ENCODE peak calls at places on chromosomes 16 and 17, in six cellular contexts. J is SW480; W is OCI-LY7; I is heart right ventricle; Z is EH; H is CD8-positive, alpha-beta T cell. K is an unnamed sample.

GRCh38 chr16:20129375-20129774 is 55.7 kb upstream of the GPR139 start:
- DNase-seq in I (no peak), Z (no peak), H (no peak), W (no peak), J (no peak), K (no peak)

GRCh38 chr16:23252310-23252709 is 49.8 kb upstream of the SCNN1B start:
- DNase-seq in W (no peak), H (no peak), I (no peak), Z (no peak), J (no peak), K (no peak)

GRCh38 chr17:68613739-68614298 is 12.7 kb upstream of the FAM20A start:
- DNase-seq in H (no peak), I (peak), J (peak), Z (peak), W (peak), K (no peak)

GRCh38 chr17:13420294-13421277 is 181.1 kb downstream of the HS3ST3A1 start:
- DNase-seq in J (peak), W (no peak), I (no peak), Z (peak), H (no peak), K (no peak)

GRCh38 chr16:87317766-87318121 is 552 bp upstream of the C16orf95 start:
- DNase-seq in Z (peak), I (peak), H (no peak), J (peak), W (peak), K (no peak)

GRCh38 chr17:5943232-5943631 is 126.9 kb upstream of the WSCD1 start:
- DNase-seq in H (no peak), W (no peak), J (no peak), I (no peak), Z (no peak), K (no peak)

GRCh38 chr16:3575491-3575890 is 1.7 kb downstream of the NLRC3 start:
- DNase-seq in Z (no peak), I (no peak), J (no peak), H (peak), W (no peak), K (no peak)

GRCh38 chr17:77493238-77493812 is 352.6 kb downstream of the SEC14L1 start:
- DNase-seq in Z (no peak), I (no peak), H (no peak), J (no peak), W (no peak), K (no peak)

GRCh38 chr17:49670002-49670401 is 7.9 kb downstream of the SPOP start:
- DNase-seq in H (no peak), Z (no peak), I (no peak), J (no peak), W (no peak), K (no peak)

GRCh38 chr17:15516150-15516549 is 47.1 kb downstream of the TVP23C start:
- DNase-seq in I (no peak), W (no peak), H (no peak), J (no peak), Z (peak), K (no peak)

GRCh38 chr17:18380471-18381157 is 3.0 kb downstream of the EVPLL start:
- DNase-seq in Z (no peak), J (no peak), H (no peak), W (no peak), I (no peak), K (no peak)

GRCh38 chr16:1167276-1168107 is 14.6 kb downstream of the CACNA1H start:
- DNase-seq in W (no peak), H (no peak), I (no peak), J (peak), Z (no peak), K (no peak)

GRCh38 chr16:63157818-63158217 is 1121.6 kb upstream of the CDH8 start:
- DNase-seq in W (no peak), Z (no peak), I (no peak), J (no peak), H (no peak), K (no peak)

GRCh38 chr16:529012-529575 is 1.6 kb downstream of the CAPN15 start:
- DNase-seq in Z (no peak), H (peak), I (no peak), W (peak), J (no peak), K (no peak)

GRCh38 chr16:25299792-25300590 is 42.3 kb upstream of the ZKSCAN2 start:
- DNase-seq in W (no peak), I (no peak), Z (no peak), H (no peak), J (no peak), K (no peak)

GRCh38 chr16:29029168-29029994 is 44.5 kb downstream of the LAT start:
- DNase-seq in W (no peak), I (no peak), H (peak), Z (peak), J (peak), K (no peak)

GRCh38 chr16:800834-801488 is 427 bp upstream of the GNG13 start:
- DNase-seq in J (no peak), Z (no peak), W (no peak), I (no peak), H (no peak), K (no peak)

GRCh38 chr17:48804936-48805411 is 12.1 kb downstream of the TTLL6 start:
- DNase-seq in H (peak), Z (peak), J (peak), W (peak), I (peak), K (no peak)

GRCh38 chr17:57864273-57864672 is 14.4 kb upstream of the MRPS23 start:
- DNase-seq in H (no peak), J (no peak), Z (no peak), W (no peak), I (no peak), K (peak)

GRCh38 chr17:41894791-41895331 is 23.9 kb downstream of the ACLY start:
- DNase-seq in J (no peak), W (no peak), Z (peak), H (no peak), I (no peak), K (no peak)

GRCh38 chr17:3986939-3987335 is 22.7 kb upstream of the ATP2A3 start:
- DNase-seq in I (no peak), J (no peak), Z (no peak), H (no peak), W (no peak), K (no peak)

GRCh38 chr16:61370564-61370963 is 665.7 kb downstream of the CDH8 start:
- DNase-seq in W (no peak), Z (no peak), J (no peak), I (no peak), H (no peak), K (no peak)